ENCODE peak calls at places on chromosomes 13 and 19, in nine cellular contexts. E is upper lobe of left lung, T is transverse colon, D is suprapubic skin, M is ovary, P is HepG2, H is K562, G is A549, C is H1. I is an unnamed sample.

GRCh38 chr13:80224468-80224867 is 116.5 kb downstream of the SPRY2 start:
- DNase-seq in H (no peak), P (no peak), E (no peak), M (no peak), D (no peak), G (no peak), C (no peak), T (no peak), I (no peak)

GRCh38 chr13:29523199-29523931 is 72.1 kb downstream of the SLC7A1 start:
- DNase-seq in D (no peak), T (no peak), G (no peak), M (no peak), H (no peak), E (no peak), C (no peak), P (no peak), I (peak; percentile 47)

GRCh38 chr19:51066816-51067215 is 1.9 kb upstream of the KLK13 start:
- DNase-seq in D (no peak), G (no peak), P (no peak), M (no peak), T (no peak), H (no peak), C (no peak), E (no peak), I (no peak)

GRCh38 chr13:44155422-44156293 is 218.0 kb upstream of the SERP2 start:
- DNase-seq in T (peak; percentile 73), G (no peak), C (no peak), H (no peak), P (no peak), M (peak; percentile 61), E (peak; percentile 70), D (no peak), I (peak; percentile 59)

GRCh38 chr13:22828081-22828480 is 352.7 kb upstream of the SGCG start:
- DNase-seq in E (no peak), C (no peak), M (no peak), G (no peak), H (no peak), P (no peak), D (no peak), T (no peak), I (no peak)

GRCh38 chr13:35953537-35954206 is 177.5 kb downstream of the DCLK1 start:
- DNase-seq in G (peak; percentile 48), H (peak; percentile 14), D (peak; percentile 83), E (peak; percentile 36), T (peak; percentile 49), M (peak; percentile 69), C (peak; percentile 65), P (peak; percentile 12), I (peak; percentile 86)

GRCh38 chr13:105612541-105612940 is 922.9 kb downstream of the EFNB2 start:
- DNase-seq in P (no peak), C (no peak), T (no peak), H (no peak), E (no peak), M (no peak), G (no peak), D (no peak), I (no peak)

GRCh38 chr13:97544041-97544765 is 110.2 kb downstream of the RAP2A start:
- DNase-seq in M (no peak), C (no peak), D (no peak), H (no peak), T (no peak), P (no peak), G (no peak), E (no peak), I (no peak)

GRCh38 chr13:50171585-50172282 is 156.5 kb downstream of the KCNRG start:
- DNase-seq in M (no peak), P (no peak), G (no peak), C (no peak), H (no peak), E (no peak), T (no peak), D (no peak), I (no peak)

GRCh38 chr13:97233499-97233898 is 11.4 kb downstream of the MBNL2 start:
- DNase-seq in E (no peak), C (no peak), P (peak; percentile 73), H (no peak), D (no peak), M (no peak), G (no peak), T (no peak), I (no peak)

GRCh38 chr19:2287585-2287984 is 5.6 kb upstream of the PEAK3 start:
- DNase-seq in T (no peak), D (no peak), C (no peak), P (no peak), H (no peak), E (no peak), M (no peak), G (no peak), I (no peak)

GRCh38 chr19:51271015-51271600 is 20.2 kb downstream of the SIGLECL1 start:
- DNase-seq in E (no peak), G (no peak), H (peak; percentile 31), C (no peak), T (no peak), P (no peak), M (no peak), D (no peak), I (no peak)

GRCh38 chr13:60112771-60113170 is 51.0 kb downstream of the DIAPH3 start:
- DNase-seq in H (no peak), D (no peak), T (no peak), G (no peak), M (no peak), E (no peak), P (no peak), C (no peak), I (no peak)

GRCh38 chr19:14473915-14474578 is 1.1 kb downstream of the PTGER1 start:
- DNase-seq in C (no peak), D (no peak), H (peak; percentile 9), P (no peak), G (no peak), M (no peak), E (peak; percentile 54), T (peak; percentile 53), I (no peak)

GRCh38 chr13:36297600-36298338 is at the start of gene CCDC169:
- DNase-seq in M (peak; percentile 74), D (peak; percentile 85), T (peak; percentile 73), C (peak; percentile 83), E (peak; percentile 81), G (peak; percentile 42), P (peak; percentile 5), H (peak; percentile 82), I (peak; percentile 41)

GRCh38 chr19:11652492-11652891 is 55.2 kb downstream of the ZNF627 start:
- DNase-seq in M (no peak), P (no peak), C (no peak), D (no peak), G (peak; percentile 5), H (no peak), T (no peak), E (no peak), I (no peak)

GRCh38 chr13:41019578-41020347 is 647 bp upstream of the ELF1 start:
- DNase-seq in C (no peak), E (no peak), T (no peak), P (peak; percentile 80), G (no peak), M (no peak), H (no peak), D (no peak), I (no peak)

GRCh38 chr19:18833849-18834643 is 2.3 kb downstream of the UPF1 start:
- DNase-seq in E (peak; percentile 46), H (no peak), P (peak; percentile 53), D (no peak), G (no peak), M (no peak), C (no peak), T (peak; percentile 50), I (no peak)

GRCh38 chr13:40933508-40933907 is 85.6 kb downstream of the ELF1 start:
- DNase-seq in D (no peak), E (no peak), C (no peak), H (no peak), P (no peak), T (no peak), G (no peak), M (no peak), I (no peak)

GRCh38 chr13:23851106-23851505 is 38.1 kb downstream of the MIPEP start:
- DNase-seq in T (no peak), C (no peak), G (no peak), M (no peak), D (no peak), P (no peak), H (no peak), E (no peak), I (no peak)

GRCh38 chr13:75372517-75372916 is 109.5 kb downstream of the TBC1D4 start:
- DNase-seq in D (no peak), P (peak; percentile 44), G (peak; percentile 41), M (no peak), C (no peak), T (no peak), H (peak; percentile 24), E (no peak), I (peak; percentile 70)

GRCh38 chr13:79075703-79076102 is 330.4 kb downstream of the RBM26 start:
- DNase-seq in H (no peak), M (no peak), D (no peak), P (no peak), C (no peak), T (no peak), G (no peak), E (no peak), I (no peak)

GRCh38 chr13:79070343-79070974 is 335.6 kb downstream of the RBM26 start:
- DNase-seq in C (no peak), D (no peak), H (no peak), M (no peak), G (no peak), T (no peak), P (no peak), E (no peak), I (no peak)
- TF ChIP-seq EP300 in C (no peak), D (no peak), H (no peak), M (no peak), G (no peak), T (no peak), P (no peak), E (no peak), I (no peak)

GRCh38 chr19:55931936-55932386 is at the start of gene NLRP13:
- DNase-seq in D (no peak), H (no peak), G (no peak), M (no peak), C (no peak), E (no peak), P (no peak), T (no peak), I (no peak)
- H3K9me3 ChIP-seq in D (peaks cover 5% of the 10 kb centered on the region), H (no peaks in the 10 kb centered on the region), G (peaks cover 5% of the 10 kb centered on the region), M (no peaks in the 10 kb centered on the region), C (peaks cover 47% of the 10 kb centered on the region), E (no peaks in the 10 kb centered on the region), P (no peaks in the 10 kb centered on the region), T (no peaks in the 10 kb centered on the region), I (peaks cover 52% of the 10 kb centered on the region)

DNA sequence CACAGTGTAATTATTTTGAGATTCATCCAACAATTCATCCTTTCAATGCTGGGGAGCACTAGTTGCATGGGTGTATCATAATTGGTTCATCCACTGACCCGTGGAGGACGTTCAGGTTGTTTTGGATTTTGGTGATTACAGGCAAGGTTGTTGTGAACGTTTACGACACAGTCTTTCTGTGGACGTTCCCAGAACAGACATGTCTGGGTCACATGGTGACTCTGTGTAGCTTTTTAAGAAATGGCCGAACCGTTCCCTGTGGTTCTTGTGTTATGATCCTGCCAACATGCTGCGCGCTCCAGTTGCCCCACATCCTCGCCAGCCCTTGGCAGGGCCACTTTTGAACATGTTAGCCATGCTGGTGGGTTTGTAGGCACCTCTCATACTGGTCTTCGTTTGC is 41.8 kb downstream of the C13orf46 start:
- DNase-seq in P (no peak), G (no peak), H (no peak), C (no peak), M (peak; percentile 2), E (no peak), D (peak; percentile 45), T (no peak), I (no peak)
- TF ChIP-seq EP300 in P (no peak), G (no peak), H (no peak), C (no peak), M (no peak), E (no peak), D (no peak), T (no peak), I (no peak)

GRCh38 chr19:57946316-57946715 is 1.2 kb downstream of the ZNF256 start:
- DNase-seq in E (no peak), M (no peak), G (no peak), P (no peak), H (no peak), D (no peak), C (no peak), T (no peak), I (no peak)
- H3K9me3 ChIP-seq in E (peaks cover 47% of the 10 kb centered on the region), M (no peaks in the 10 kb centered on the region), G (peaks cover 99% of the 10 kb centered on the region), P (peaks cover 36% of the 10 kb centered on the region), H (no peaks in the 10 kb centered on the region), D (peaks cover 9% of the 10 kb centered on the region), C (peaks cover 16% of the 10 kb centered on the region), T (peaks cover 28% of the 10 kb centered on the region), I (no peaks in the 10 kb centered on the region)

I was measured in tibial nerve.